ENCODE peak calls at places on chromosomes 12 and 14, in five cellular contexts. M is heart left ventricle, D is Panc1, B is uterus, Q is fibroblast of the aortic adventitia. X is an unnamed sample.

GRCh38 chr12:40104461-40105264 is 1.2 kb downstream of the SLC2A13 start:
- DNase-seq in M (peak), Q (peak), D (no peak), B (no peak), X (no peak)

GRCh38 chr12:112161711-112162110 is 36.4 kb downstream of the TRAFD1 start:
- DNase-seq in B (no peak), Q (no peak), M (no peak), D (no peak), X (no peak)

GRCh38 chr12:106747973-106748436 is 26.5 kb upstream of the RIC8B start:
- DNase-seq in Q (no peak), D (no peak), B (no peak), M (no peak), X (peak)

GRCh38 chr12:114319422-114319821 is 86.5 kb downstream of the TBX5 start:
- DNase-seq in D (no peak), B (peak), Q (peak), M (peak), X (no peak)

GRCh38 chr12:111093428-111094142 is 173.2 kb upstream of the MYL2 start:
- DNase-seq in B (no peak), M (no peak), D (no peak), Q (no peak), X (peak)

GRCh38 chr12:12533238-12533829 is 29.3 kb downstream of the DUSP16 start:
- DNase-seq in Q (peak), D (no peak), B (no peak), M (peak), X (no peak)

GRCh38 chr12:96743606-96744005 is 163.5 kb upstream of the NEDD1 start:
- DNase-seq in M (no peak), B (no peak), Q (peak), D (no peak), X (no peak)

GRCh38 chr14:38616959-38617358 is 361.1 kb upstream of the CLEC14A start:
- DNase-seq in D (no peak), M (no peak), Q (no peak), B (no peak), X (no peak)

GRCh38 chr14:89973234-89973823 is 17.6 kb downstream of the TDP1 start:
- DNase-seq in D (peak), M (peak), Q (peak), B (peak), X (peak)

GRCh38 chr12:59650594-59651229 is 54.9 kb downstream of the SLC16A7 start:
- DNase-seq in M (no peak), Q (peak), D (no peak), B (no peak), X (no peak)

GRCh38 chr14:68032154-68032553 is 212.6 kb downstream of the RAD51B start:
- DNase-seq in B (no peak), Q (peak), M (no peak), D (no peak), X (no peak)

GRCh38 chr12:46446645-46447044 is 74.1 kb upstream of the SLC38A2 start:
- DNase-seq in D (no peak), B (no peak), Q (no peak), M (no peak), X (no peak)

GRCh38 chr12:62694632-62695031 is 228.0 kb downstream of the MON2 start:
- DNase-seq in Q (no peak), M (no peak), D (no peak), B (no peak), X (no peak)

GRCh38 chr14:50714452-50715073 is 46.5 kb upstream of the SAV1 start:
- DNase-seq in M (no peak), Q (peak), B (no peak), D (no peak), X (peak)

GRCh38 chr14:84975503-84975902 is 554.4 kb upstream of the FLRT2 start:
- DNase-seq in B (no peak), Q (no peak), M (no peak), D (no peak), X (no peak)

GRCh38 chr12:79071498-79071897 is 206.9 kb downstream of the SYT1 start:
- DNase-seq in D (no peak), B (no peak), Q (no peak), M (no peak), X (no peak)

GRCh38 chr12:13718271-13718670 is 263.1 kb downstream of the GRIN2B start:
- DNase-seq in M (no peak), D (no peak), Q (no peak), B (no peak), X (no peak)

GRCh38 chr12:118061011-118061875 is at the start of gene WSB2:
- DNase-seq in Q (peak), M (peak), D (no peak), B (peak), X (no peak)

GRCh38 chr12:42691991-42692557 is 102.5 kb upstream of the PRICKLE1 start:
- DNase-seq in B (no peak), M (no peak), Q (peak), D (peak), X (peak)

GRCh38 chr12:107361970-107362369 is 268.6 kb upstream of the CRY1 start:
- DNase-seq in D (no peak), B (no peak), Q (no peak), M (no peak), X (no peak)

GRCh38 chr12:9757433-9758025 is 3.2 kb downstream of the CD69 start:
- DNase-seq in Q (no peak), B (no peak), M (no peak), D (no peak), X (peak)

GRCh38 chr14:61737913-61738312 is 24.3 kb upstream of the SNAPC1 start:
- DNase-seq in D (no peak), M (no peak), B (no peak), Q (no peak), X (no peak)

GRCh38 chr12:113860059-113860820 is 105.9 kb downstream of the RBM19 start:
- DNase-seq in Q (no peak), M (no peak), B (no peak), D (no peak), X (no peak)

GRCh38 chr14:57519051-57519450 is 25.4 kb upstream of the CCDC198 start:
- DNase-seq in B (no peak), D (no peak), M (no peak), Q (no peak), X (no peak)

GRCh38 chr14:30889244-30889594 is 14.9 kb downstream of the COCH start:
- DNase-seq in D (no peak), Q (no peak), M (no peak), B (no peak), X (no peak)

GRCh38 chr12:109027767-109028166 is 6.9 kb upstream of the SVOP start:
- DNase-seq in M (no peak), Q (peak), D (no peak), B (no peak), X (no peak)

GRCh38 chr12:29796823-29797263 is 13.1 kb upstream of the TMTC1 start:
- DNase-seq in D (peak), M (peak), B (peak), Q (peak), X (no peak)

GRCh38 chr14:94965551-94966339 is 191.6 kb downstream of the DICER1 start:
- DNase-seq in Q (no peak), D (no peak), M (no peak), B (no peak), X (no peak)

GRCh38 chr12:76144253-76144564 is 59.7 kb upstream of the NAP1L1 start:
- DNase-seq in D (no peak), M (no peak), B (no peak), Q (peak), X (peak)

GRCh38 chr14:75690010-75690409 is 29.0 kb downstream of the TTLL5 start:
- DNase-seq in D (no peak), Q (no peak), B (no peak), M (no peak), X (no peak)

GRCh38 chr12:54162741-54163140 is 26.0 kb downstream of the SMUG1 start:
- DNase-seq in B (no peak), Q (no peak), M (no peak), D (no peak), X (no peak)

GRCh38 chr14:68307769-68308168 is 485.1 kb downstream of the ZFP36L1 start:
- DNase-seq in Q (peak), D (no peak), B (no peak), M (no peak), X (no peak)

GRCh38 chr14:105172476-105172875 is 3.9 kb upstream of the JAG2 start:
- DNase-seq in D (no peak), M (no peak), Q (no peak), B (no peak), X (no peak)

GRCh38 chr12:7189398-7190267 is at the start of gene PEX5:
- DNase-seq in D (peak), Q (peak), B (peak), M (peak), X (peak)

GRCh38 chr14:105140581-105140980 is 28.0 kb downstream of the JAG2 start:
- DNase-seq in M (no peak), D (no peak), Q (no peak), B (no peak), X (no peak)

GRCh38 chr12:6613015-6613775 is 6.0 kb upstream of the CHD4 start:
- DNase-seq in M (peak), D (no peak), Q (peak), B (peak), X (peak)

GRCh38 chr12:65277994-65278575 is 398 bp upstream of the MSRB3 start:
- DNase-seq in B (no peak), M (no peak), D (no peak), Q (no peak), X (no peak)

GRCh38 chr12:65280306-65280705 is 1.8 kb downstream of the MSRB3 start:
- DNase-seq in D (no peak), B (no peak), M (no peak), Q (peak), X (no peak)

GRCh38 chr12:65278576-65279386 is at the start of gene MSRB3:
- DNase-seq in Q (peak), B (peak), D (no peak), M (peak), X (no peak)

GRCh38 chr12:65276923-65277322 is 1.6 kb upstream of the MSRB3 start:
- DNase-seq in M (no peak), D (no peak), B (no peak), Q (no peak), X (no peak)

DNA sequence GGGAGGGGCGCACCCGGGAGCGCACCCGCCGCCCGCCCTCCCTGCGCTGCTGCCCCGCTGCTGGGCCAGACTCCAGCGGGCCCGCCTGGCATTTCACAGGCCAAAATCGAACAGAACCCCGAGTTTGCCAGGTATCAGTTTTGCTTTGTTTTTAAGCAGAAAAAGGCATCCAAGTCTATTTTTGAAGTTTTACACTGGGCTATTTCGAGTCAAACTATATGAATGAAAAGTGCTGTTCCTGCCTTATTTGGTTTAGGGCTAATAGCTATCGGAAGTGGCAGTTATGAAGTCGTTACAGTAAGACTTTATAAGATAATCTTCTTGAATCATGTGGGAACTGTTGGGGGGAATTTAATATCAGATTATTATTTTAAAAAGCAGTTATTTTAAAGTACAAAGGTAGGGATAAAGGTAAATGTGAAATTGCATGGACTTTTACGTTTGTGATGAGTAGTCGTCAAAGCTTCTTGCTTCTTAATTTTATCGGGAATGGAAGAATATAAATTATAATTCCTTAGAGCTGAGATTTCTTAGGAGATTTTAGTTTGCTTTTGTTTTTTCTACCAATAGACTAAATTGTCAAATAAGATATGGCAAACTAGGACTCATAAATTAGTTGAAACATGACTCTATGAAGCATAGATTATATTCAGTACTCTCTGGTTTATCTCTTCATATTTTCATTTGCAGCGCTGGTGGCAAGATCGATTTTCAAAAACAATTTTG is 1.1 kb downstream of the MSRB3 start:
- DNase-seq in B (no peak), M (no peak), Q (peak), D (no peak), X (no peak)
- H3K4me3 ChIP-seq in B (peak), M (peak), Q (peak), D (peak), X (no peak)

DNA sequence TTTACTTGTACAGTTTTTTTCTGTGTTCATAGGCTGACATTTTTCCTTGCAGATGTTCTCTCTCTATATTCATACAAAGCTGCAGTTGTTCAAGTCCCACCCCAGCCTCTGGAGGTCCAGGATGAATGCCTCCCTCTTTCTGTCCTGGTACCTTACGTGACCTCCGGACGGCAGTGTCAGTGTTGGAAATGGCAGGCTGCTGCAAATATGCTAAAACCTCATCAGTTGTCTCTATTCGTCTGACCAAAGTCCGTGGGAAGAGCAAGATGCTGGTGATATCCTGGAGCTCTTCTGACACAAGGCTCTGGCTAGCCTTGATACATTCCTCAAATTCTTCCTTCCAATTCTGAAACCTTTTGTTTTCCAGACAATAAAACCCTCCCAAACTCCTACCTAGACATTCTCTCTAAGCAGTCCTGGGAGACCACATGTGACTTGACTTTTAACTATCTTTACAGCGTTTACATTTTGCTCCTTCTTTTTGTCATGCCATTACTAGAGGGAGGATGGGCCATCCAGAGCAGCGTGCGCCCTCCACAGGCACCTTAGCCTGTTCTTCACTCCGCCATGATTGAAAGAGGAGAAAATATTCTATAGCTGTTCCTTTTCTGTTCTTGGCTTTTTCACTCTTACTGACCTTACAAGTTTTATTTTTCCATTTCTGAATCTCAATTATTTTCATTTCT is 143.6 kb downstream of the RGS6 start:
- DNase-seq in M (no peak), D (no peak), B (no peak), Q (no peak), X (no peak)
- H3K4me3 ChIP-seq in M (no peak), D (no peak), B (no peak), Q (no peak), X (no peak)

GRCh38 chr12:20367731-20368652 is at the start of gene PDE3A:
- DNase-seq in Q (peak), B (peak), M (peak), D (no peak), X (no peak)
- H3K4me3 ChIP-seq in Q (peak), B (peak), M (peak), D (peak), X (no peak)

GRCh38 chr14:91363776-91364523 is 53.7 kb downstream of the CCDC88C start:
- DNase-seq in Q (no peak), D (no peak), B (no peak), M (no peak), X (no peak)

GRCh38 chr14:91366749-91367148 is 50.9 kb downstream of the CCDC88C start:
- DNase-seq in M (no peak), B (no peak), Q (no peak), D (no peak), X (no peak)

GRCh38 chr14:91367173-91368171 is 50.1 kb downstream of the CCDC88C start:
- DNase-seq in B (no peak), M (no peak), Q (no peak), D (no peak), X (peak)

GRCh38 chr14:91364524-91365270 is 52.9 kb downstream of the CCDC88C start:
- DNase-seq in D (no peak), B (no peak), Q (no peak), M (no peak), X (no peak)

DNA sequence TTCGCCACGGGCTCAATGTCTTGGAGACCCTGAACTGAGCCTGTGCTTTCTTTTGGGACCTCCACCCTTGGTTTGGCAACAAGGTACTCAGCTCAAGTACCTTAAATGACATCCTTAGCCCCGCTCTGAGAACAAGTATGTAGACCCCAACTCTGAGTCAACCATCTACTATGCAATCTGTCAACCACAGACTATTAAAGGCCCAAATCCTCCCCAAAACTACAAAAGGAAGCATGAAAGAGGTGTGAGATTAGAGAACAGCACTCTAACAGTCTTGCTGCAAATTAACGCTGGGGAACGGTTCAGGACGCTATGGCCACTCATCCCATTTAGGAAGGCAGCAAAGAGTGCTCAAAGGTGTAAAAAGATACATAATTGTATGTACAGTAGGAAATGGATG is 52.1 kb downstream of the CCDC88C start:
- DNase-seq in M (no peak), B (no peak), D (no peak), Q (no peak), X (no peak)
- H3K4me3 ChIP-seq in M (no peak), B (no peak), D (no peak), Q (no peak), X (no peak)

GRCh38 chr14:24310666-24311604 is at the start of gene LTB4R:
- DNase-seq in M (peak), Q (peak), D (no peak), B (peak), X (no peak)

GRCh38 chr14:24310387-24310665 is 386 bp downstream of the LTB4R2 start:
- DNase-seq in D (no peak), Q (no peak), B (no peak), M (no peak), X (no peak)

GRCh38 chr14:24313912-24314311 is 2.6 kb downstream of the LTB4R start:
- DNase-seq in D (no peak), M (no peak), B (no peak), Q (no peak), X (no peak)

GRCh38 chr14:24312736-24313507 is 1.6 kb downstream of the LTB4R start:
- DNase-seq in D (no peak), Q (no peak), M (peak), B (no peak), X (peak)

GRCh38 chr14:24311837-24312615 is 724 bp downstream of the LTB4R start:
- DNase-seq in Q (peak), M (no peak), D (no peak), B (no peak), X (no peak)
- H3K4me3 ChIP-seq in Q (no peak), M (peak), D (no peak), B (no peak), X (no peak)

GRCh38 chr14:63896278-63896720 is 43.5 kb downstream of the SYNE2 start:
- DNase-seq in B (peak), Q (peak), M (peak), D (no peak), X (no peak)
- H3K4me3 ChIP-seq in B (no peak), Q (no peak), M (no peak), D (no peak), X (no peak)